ENCODE peak calls at places on chromosomes 7 and 10, in ten cellular contexts. C, I, P, O, T, B, N, Z, K and W are unnamed samples.

GRCh38 chr7:110534241-110534931 is 556.5 kb upstream of the LRRN3 start:
- DNase-seq in P (no peak), O (no peak), N (peak), K (no peak), I (peak), Z (peak), C (no peak), B (peak), T (no peak), W (peak)

GRCh38 chr7:106484562-106484961 is 176.4 kb downstream of the CCDC71L start:
- DNase-seq in T (no peak), P (no peak), O (no peak), Z (peak), K (peak), B (no peak), C (no peak), N (no peak), I (no peak), W (peak)

GRCh38 chr10:5047912-5048628 is 44.4 kb upstream of the AKR1C2 start:
- DNase-seq in K (no peak), O (no peak), B (no peak), P (no peak), N (no peak), T (no peak), Z (peak), C (no peak), I (no peak), W (peak)

GRCh38 chr10:7417103-7417623 is 6.3 kb upstream of the SFMBT2 start:
- DNase-seq in Z (peak), N (no peak), C (no peak), O (no peak), I (no peak), T (no peak), P (peak), B (peak), K (no peak), W (peak)

GRCh38 chr7:137990251-137990901 is 11.5 kb downstream of the CREB3L2 start:
- DNase-seq in P (no peak), N (no peak), B (peak), O (no peak), I (no peak), Z (peak), C (no peak), T (no peak), K (no peak), W (peak)

GRCh38 chr7:98826811-98827231 is 43.0 kb downstream of the TMEM130 start:
- DNase-seq in I (no peak), C (no peak), K (no peak), T (no peak), P (peak), Z (no peak), B (no peak), O (no peak), N (no peak), W (no peak)

GRCh38 chr7:151247016-151247580 is 1.4 kb downstream of the SMARCD3 start:
- DNase-seq in T (no peak), N (no peak), I (peak), K (no peak), B (peak), P (no peak), O (no peak), C (no peak), Z (no peak), W (no peak)

GRCh38 chr7:2030475-2031456 is 202.0 kb downstream of the MAD1L1 start:
- DNase-seq in I (no peak), O (no peak), B (no peak), Z (no peak), T (no peak), N (peak), P (no peak), K (no peak), C (peak), W (no peak)

GRCh38 chr7:96014617-96015016 is 242.3 kb downstream of the DYNC1I1 start:
- DNase-seq in T (no peak), I (no peak), O (no peak), C (no peak), P (no peak), Z (no peak), K (no peak), B (no peak), N (no peak), W (no peak)

GRCh38 chr7:80659120-80660055 is 20.9 kb downstream of the CD36 start:
- DNase-seq in O (no peak), I (peak), B (peak), T (no peak), P (peak), N (no peak), Z (peak), C (no peak), K (no peak), W (peak)

GRCh38 chr7:2148189-2148588 is 84.6 kb downstream of the MAD1L1 start:
- DNase-seq in O (no peak), I (no peak), P (peak), C (no peak), T (no peak), B (no peak), Z (no peak), K (no peak), N (no peak), W (no peak)

GRCh38 chr7:70857793-70858545 is 274.0 kb upstream of the GALNT17 start:
- DNase-seq in O (no peak), P (peak), T (no peak), Z (no peak), N (no peak), I (no peak), B (no peak), K (no peak), C (no peak), W (no peak)

GRCh38 chr7:96993453-96993865 is 11.9 kb upstream of the DLX6 start:
- DNase-seq in Z (no peak), C (no peak), N (no peak), I (no peak), K (no peak), P (no peak), O (no peak), B (no peak), T (no peak), W (no peak)

GRCh38 chr7:44561962-44562621 is 11.6 kb downstream of the DDX56 start:
- DNase-seq in O (no peak), B (no peak), P (peak), I (no peak), N (no peak), C (no peak), Z (peak), T (peak), K (no peak), W (peak)

GRCh38 chr10:121754667-121755066 is 156.4 kb upstream of the FGFR2 start:
- DNase-seq in T (no peak), C (no peak), P (no peak), O (no peak), B (no peak), I (no peak), Z (peak), N (no peak), K (no peak), W (no peak)

GRCh38 chr10:69086131-69086530 is 1.8 kb upstream of the SRGN start:
- DNase-seq in I (no peak), T (no peak), O (no peak), C (no peak), P (peak), K (no peak), Z (peak), N (no peak), B (peak), W (no peak)

GRCh38 chr7:3995187-3995586 is 686.9 kb upstream of the FOXK1 start:
- DNase-seq in Z (no peak), O (no peak), N (no peak), B (no peak), K (no peak), P (peak), T (no peak), I (no peak), C (peak), W (no peak)

GRCh38 chr10:101812606-101813005 is 5.6 kb downstream of the OGA start:
- DNase-seq in N (no peak), Z (peak), K (no peak), P (no peak), T (no peak), I (no peak), O (no peak), C (no peak), B (no peak), W (no peak)

GRCh38 chr7:29297194-29297890 is 102.8 kb downstream of the CHN2 start:
- DNase-seq in O (peak), P (peak), N (no peak), K (no peak), T (no peak), I (no peak), Z (no peak), B (no peak), C (peak), W (no peak)
- TF ChIP-seq CTCF in O (peak), P (peak), N (no peak), K (no peak), T (no peak), I (peak), Z (no peak), B (no peak), C (peak), W (peak)

GRCh38 chr10:71638577-71639411 is 80.8 kb downstream of the C10orf105 start:
- DNase-seq in O (peak), B (no peak), I (peak), N (no peak), Z (no peak), T (peak), C (no peak), K (no peak), P (no peak), W (no peak)

GRCh38 chr10:71641986-71642385 is 77.6 kb downstream of the C10orf105 start:
- DNase-seq in Z (no peak), N (no peak), C (no peak), P (no peak), O (no peak), T (no peak), I (no peak), K (no peak), B (no peak), W (no peak)

GRCh38 chr10:71643904-71644303 is 75.7 kb downstream of the C10orf105 start:
- DNase-seq in P (no peak), B (no peak), K (no peak), O (peak), C (no peak), N (no peak), I (no peak), Z (no peak), T (no peak), W (no peak)

GRCh38 chr10:71639412-71639719 is 80.2 kb downstream of the C10orf105 start:
- DNase-seq in P (no peak), B (no peak), T (peak), I (no peak), K (no peak), C (no peak), O (no peak), Z (no peak), N (no peak), W (no peak)

DNA sequence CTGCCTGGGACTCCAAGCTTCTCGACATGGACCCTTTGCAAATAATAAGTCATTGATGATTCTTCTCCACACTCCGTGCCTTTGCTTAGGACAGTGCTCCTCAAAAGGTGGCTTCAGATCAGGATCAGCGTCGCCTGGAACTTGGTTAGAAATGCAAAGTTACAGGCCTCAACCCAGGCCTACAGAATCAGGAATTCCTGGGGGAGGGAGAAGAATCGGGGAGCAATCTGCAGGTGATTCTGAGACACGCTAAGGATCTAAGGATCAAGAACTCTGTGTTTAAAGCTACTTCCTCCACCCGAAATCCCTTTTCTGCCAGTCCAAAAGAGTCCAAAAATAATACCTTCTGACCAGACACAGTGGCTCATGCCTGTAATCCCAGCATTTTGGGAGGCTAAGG is 78.1 kb downstream of the C10orf105 start:
- DNase-seq in B (no peak), P (no peak), C (no peak), I (no peak), O (no peak), T (no peak), K (no peak), N (no peak), Z (no peak), W (no peak)
- TF ChIP-seq CTCF in B (no peak), P (no peak), C (no peak), I (no peak), O (no peak), T (no peak), K (no peak), N (no peak), Z (no peak), W (no peak)

DNA sequence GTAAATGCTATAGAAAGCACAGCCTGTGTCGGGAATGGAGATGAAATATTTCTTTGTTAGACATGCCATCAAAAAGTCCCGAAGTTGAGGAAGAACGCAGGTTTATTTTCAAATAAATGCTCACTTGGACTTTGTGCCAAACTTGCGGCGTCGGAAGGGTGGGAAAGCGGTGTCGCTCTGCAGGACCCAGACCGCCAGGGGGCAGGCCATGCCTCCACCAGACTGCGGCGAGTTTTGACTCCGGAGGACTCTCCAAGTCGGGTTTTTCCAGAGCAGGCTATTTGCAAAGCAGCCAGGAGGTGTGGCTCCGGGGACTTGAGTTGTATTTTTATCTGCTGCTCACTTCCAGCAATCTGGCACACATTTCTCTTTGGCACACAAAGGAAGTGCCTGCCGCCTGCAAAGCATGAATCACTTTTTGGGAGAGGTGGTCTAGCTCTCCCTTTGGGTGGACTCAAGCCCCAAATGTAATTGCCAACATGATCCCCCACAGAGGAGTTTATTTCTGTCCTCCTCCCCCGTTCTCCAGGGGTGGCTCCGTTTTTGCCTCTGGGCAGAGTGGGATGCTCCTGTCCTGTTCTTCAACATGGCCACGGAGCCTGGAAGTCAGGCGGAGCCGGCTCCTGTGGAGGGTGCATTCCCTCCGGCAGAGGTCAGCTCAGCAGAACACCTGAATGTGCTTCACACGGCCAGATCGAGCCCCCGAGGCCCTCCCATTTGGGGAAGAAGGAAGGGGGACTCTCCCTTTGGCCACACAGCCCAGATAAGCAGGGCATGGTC is 82.3 kb upstream of the GPR26 start:
- DNase-seq in T (peak), K (no peak), P (peak), I (peak), N (peak), Z (peak), O (peak), C (peak), B (peak), W (peak)
- TF ChIP-seq CTCF in T (peak), K (peak), P (peak), I (peak), N (no peak), Z (peak), O (peak), C (peak), B (peak), W (peak)

GRCh38 chr7:142445019-142445686 is 187.3 kb upstream of the PRSS58 start:
- DNase-seq in Z (no peak), N (no peak), T (no peak), C (peak), K (no peak), P (peak), O (peak), I (peak), B (no peak), W (no peak)
- TF ChIP-seq CTCF in Z (peak), N (no peak), T (no peak), C (peak), K (peak), P (peak), O (peak), I (peak), B (peak), W (peak)

DNA sequence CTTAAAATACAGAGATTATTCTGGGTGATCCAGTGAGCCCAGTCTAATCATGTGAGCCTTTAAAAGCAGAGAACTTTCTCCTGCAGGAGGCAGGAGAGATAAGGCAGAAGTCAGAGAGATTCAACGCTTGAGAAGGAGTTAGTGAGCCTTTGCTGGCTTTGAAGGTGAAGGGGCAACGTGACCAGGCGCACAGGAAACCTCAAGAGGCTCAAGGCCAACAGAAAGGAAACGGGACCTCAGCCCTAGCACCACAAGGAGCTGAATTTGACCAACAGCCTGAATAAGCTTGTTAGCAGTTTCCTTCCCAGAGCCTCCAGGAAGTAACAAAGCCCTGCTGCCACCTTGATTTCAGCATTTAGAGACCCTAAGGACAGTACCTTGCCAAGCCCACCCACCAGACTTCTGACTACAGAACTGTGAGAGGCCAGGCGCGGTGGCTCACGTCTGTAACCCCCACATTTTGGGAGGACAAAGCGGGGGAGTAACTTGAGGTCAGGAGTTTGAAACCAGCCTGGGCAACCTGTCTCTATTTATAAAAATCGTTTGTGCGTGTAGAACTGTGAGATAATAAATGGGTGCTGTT is 87.3 kb upstream of the KAT6B start:
- DNase-seq in O (no peak), C (peak), I (peak), N (peak), T (peak), B (peak), K (no peak), Z (peak), P (peak), W (no peak)
- TF ChIP-seq CTCF in O (no peak), C (no peak), I (peak), N (no peak), T (no peak), B (peak), K (peak), Z (peak), P (no peak), W (peak)

GRCh38 chr10:112898540-112899395 is 51.3 kb upstream of the TCF7L2 start:
- DNase-seq in C (no peak), T (peak), Z (peak), I (peak), B (peak), P (peak), K (no peak), N (no peak), O (peak), W (peak)

GRCh38 chr10:112895292-112895691 is 54.8 kb upstream of the TCF7L2 start:
- DNase-seq in K (no peak), N (no peak), Z (no peak), C (no peak), B (no peak), I (no peak), P (no peak), T (no peak), O (no peak), W (no peak)

GRCh38 chr10:112896273-112896672 is 53.8 kb upstream of the TCF7L2 start:
- DNase-seq in N (no peak), I (no peak), K (no peak), Z (peak), T (peak), B (no peak), P (no peak), O (no peak), C (no peak), W (peak)

GRCh38 chr10:112899396-112900065 is 50.5 kb upstream of the TCF7L2 start:
- DNase-seq in T (no peak), B (no peak), P (no peak), I (no peak), N (no peak), Z (no peak), K (no peak), C (no peak), O (no peak), W (no peak)

GRCh38 chr10:112896722-112897121 is 53.3 kb upstream of the TCF7L2 start:
- DNase-seq in P (no peak), I (no peak), Z (no peak), T (no peak), B (no peak), C (no peak), O (no peak), K (no peak), N (no peak), W (peak)
- TF ChIP-seq CTCF in P (no peak), I (no peak), Z (no peak), T (no peak), B (no peak), C (no peak), O (no peak), K (no peak), N (no peak), W (no peak)

DNA sequence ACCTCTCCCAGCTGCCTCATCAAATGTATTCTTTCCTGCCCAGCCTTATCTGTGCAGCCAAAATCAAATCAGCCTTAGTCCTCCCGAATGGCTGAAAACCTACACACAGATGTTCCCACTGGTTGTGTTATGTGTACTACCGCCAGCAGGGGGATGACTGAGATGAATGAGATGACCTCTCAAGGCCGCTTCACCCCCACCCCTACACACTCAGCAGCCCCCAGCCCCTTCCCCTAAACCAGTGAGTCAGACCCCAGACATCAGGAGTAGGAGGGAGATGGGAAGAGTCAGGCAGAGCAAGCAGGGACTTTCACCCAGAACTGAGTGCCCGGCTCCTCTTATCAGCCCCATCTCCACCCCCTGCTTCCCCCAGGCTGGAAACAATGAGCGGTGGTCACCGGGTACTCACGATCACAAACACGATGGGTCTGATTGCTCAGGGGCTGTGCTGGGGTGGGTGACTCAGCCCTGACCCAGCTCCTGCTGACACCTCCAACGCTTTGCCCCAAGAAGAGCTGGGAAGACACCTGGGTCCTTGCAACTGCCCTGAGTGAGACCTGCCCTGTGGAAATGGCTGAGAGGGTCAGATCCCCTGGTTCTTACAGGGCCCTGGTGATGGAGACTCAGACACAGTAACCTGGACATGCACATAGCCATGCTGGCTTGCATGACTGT is 6.6 kb upstream of the C10orf105 start:
- DNase-seq in O (peak), N (no peak), P (peak), I (no peak), K (no peak), Z (peak), T (peak), C (peak), B (no peak), W (peak)
- TF ChIP-seq CTCF in O (no peak), N (no peak), P (peak), I (peak), K (peak), Z (peak), T (no peak), C (peak), B (peak), W (peak)

GRCh38 chr10:15792777-15793176 is 67.5 kb downstream of the MINDY3 start:
- DNase-seq in C (no peak), O (no peak), T (no peak), I (no peak), B (no peak), K (no peak), N (no peak), P (no peak), Z (no peak), W (no peak)
- TF ChIP-seq CTCF in C (no peak), O (no peak), T (no peak), I (no peak), B (no peak), K (no peak), N (no peak), P (no peak), Z (no peak), W (no peak)